ENCODE peak calls at places on chromosome 9, in four cellular contexts. One of them, this sample, is unnamed.
A peak's percentile ranks its signal among the peaks of the same experiment; 100 is the strongest.

GRCh38 chr9:96464426-96464825 is 14.5 kb downstream of the HABP4 start:
- DNase-seq in GM12878: no peak
- DNase-seq in neural progenitor cell: no peak
- DNase-seq in CD4-positive, CD25-positive, alpha-beta regulatory T cell: no peak
- DNase-seq in this sample: no peak

GRCh38 chr9:114761515-114761914 is 44.3 kb downstream of the TNFSF15 start:
- DNase-seq in GM12878: no peak
- DNase-seq in neural progenitor cell: peak; percentile 9
- DNase-seq in CD4-positive, CD25-positive, alpha-beta regulatory T cell: no peak
- DNase-seq in this sample: no peak

GRCh38 chr9:117938896-117939295 is 234.7 kb downstream of the TLR4 start:
- DNase-seq in GM12878: no peak
- DNase-seq in neural progenitor cell: no peak
- DNase-seq in CD4-positive, CD25-positive, alpha-beta regulatory T cell: no peak
- DNase-seq in this sample: no peak

GRCh38 chr9:27542519-27542918 is 12.9 kb upstream of the MOB3B start:
- DNase-seq in GM12878: no peak
- DNase-seq in neural progenitor cell: no peak
- DNase-seq in CD4-positive, CD25-positive, alpha-beta regulatory T cell: no peak
- DNase-seq in this sample: no peak

GRCh38 chr9:98860871-98861293 is 53.4 kb downstream of the GALNT12 start:
- DNase-seq in GM12878: no peak
- DNase-seq in neural progenitor cell: peak; percentile 54
- DNase-seq in CD4-positive, CD25-positive, alpha-beta regulatory T cell: no peak
- DNase-seq in this sample: no peak

GRCh38 chr9:38339087-38339486 is 53.4 kb upstream of the ALDH1B1 start:
- DNase-seq in GM12878: peak; percentile 31
- DNase-seq in neural progenitor cell: no peak
- DNase-seq in CD4-positive, CD25-positive, alpha-beta regulatory T cell: no peak
- DNase-seq in this sample: no peak

GRCh38 chr9:83013261-83013610 is 49.7 kb downstream of the RASEF start:
- DNase-seq in GM12878: no peak
- DNase-seq in neural progenitor cell: no peak
- DNase-seq in CD4-positive, CD25-positive, alpha-beta regulatory T cell: no peak
- DNase-seq in this sample: no peak

GRCh38 chr9:113505963-113506624 is 42.6 kb downstream of the RGS3 start:
- DNase-seq in GM12878: no peak
- DNase-seq in neural progenitor cell: peak; percentile 95
- DNase-seq in CD4-positive, CD25-positive, alpha-beta regulatory T cell: no peak
- DNase-seq in this sample: no peak

GRCh38 chr9:77772641-77773040 is 124.5 kb upstream of the GNA14 start:
- DNase-seq in GM12878: no peak
- DNase-seq in neural progenitor cell: no peak
- DNase-seq in CD4-positive, CD25-positive, alpha-beta regulatory T cell: no peak
- DNase-seq in this sample: no peak

GRCh38 chr9:91911681-91912080 is 38.3 kb downstream of the ROR2 start:
- DNase-seq in GM12878: no peak
- DNase-seq in neural progenitor cell: no peak
- DNase-seq in CD4-positive, CD25-positive, alpha-beta regulatory T cell: no peak
- DNase-seq in this sample: no peak
- H3K4me3 ChIP-seq in GM12878: no peak overlapping the region
- H3K4me3 ChIP-seq in neural progenitor cell: no peak overlapping the region
- H3K4me3 ChIP-seq in CD4-positive, CD25-positive, alpha-beta regulatory T cell: no peak overlapping the region
- H3K4me3 ChIP-seq in this sample: no peak overlapping the region

GRCh38 chr9:93597871-93598646 is 21.7 kb downstream of the PHF2 start:
- DNase-seq in GM12878: no peak
- DNase-seq in neural progenitor cell: no peak
- DNase-seq in CD4-positive, CD25-positive, alpha-beta regulatory T cell: no peak
- DNase-seq in this sample: no peak
- H3K4me3 ChIP-seq in GM12878: no peak overlapping the region
- H3K4me3 ChIP-seq in neural progenitor cell: no peak overlapping the region
- H3K4me3 ChIP-seq in CD4-positive, CD25-positive, alpha-beta regulatory T cell: peak overlapping the region; percentile 2
- H3K4me3 ChIP-seq in this sample: no peak overlapping the region

GRCh38 chr9:72924116-72924790 is 28.6 kb downstream of the ALDH1A1 start:
- DNase-seq in GM12878: no peak
- DNase-seq in neural progenitor cell: no peak
- DNase-seq in CD4-positive, CD25-positive, alpha-beta regulatory T cell: no peak
- DNase-seq in this sample: no peak
- H3K4me3 ChIP-seq in GM12878: no peak overlapping the region
- H3K4me3 ChIP-seq in neural progenitor cell: no peak overlapping the region
- H3K4me3 ChIP-seq in CD4-positive, CD25-positive, alpha-beta regulatory T cell: no peak overlapping the region
- H3K4me3 ChIP-seq in this sample: no peak overlapping the region

GRCh38 chr9:123031963-123032362 is 1.5 kb upstream of the GPR21 start:
- DNase-seq in GM12878: no peak
- DNase-seq in neural progenitor cell: no peak
- DNase-seq in CD4-positive, CD25-positive, alpha-beta regulatory T cell: no peak
- DNase-seq in this sample: no peak

GRCh38 chr9:123033352-123033751 is at the start of gene GPR21:
- DNase-seq in GM12878: no peak
- DNase-seq in neural progenitor cell: peak; percentile 65
- DNase-seq in CD4-positive, CD25-positive, alpha-beta regulatory T cell: no peak
- DNase-seq in this sample: no peak

GRCh38 chr9:123036886-123037540 is 3.5 kb downstream of the GPR21 start:
- DNase-seq in GM12878: no peak
- DNase-seq in neural progenitor cell: no peak
- DNase-seq in CD4-positive, CD25-positive, alpha-beta regulatory T cell: no peak
- DNase-seq in this sample: no peak

GRCh38 chr9:123034881-123035465 is 1.5 kb downstream of the GPR21 start:
- DNase-seq in GM12878: no peak
- DNase-seq in neural progenitor cell: no peak
- DNase-seq in CD4-positive, CD25-positive, alpha-beta regulatory T cell: no peak
- DNase-seq in this sample: no peak

DNA sequence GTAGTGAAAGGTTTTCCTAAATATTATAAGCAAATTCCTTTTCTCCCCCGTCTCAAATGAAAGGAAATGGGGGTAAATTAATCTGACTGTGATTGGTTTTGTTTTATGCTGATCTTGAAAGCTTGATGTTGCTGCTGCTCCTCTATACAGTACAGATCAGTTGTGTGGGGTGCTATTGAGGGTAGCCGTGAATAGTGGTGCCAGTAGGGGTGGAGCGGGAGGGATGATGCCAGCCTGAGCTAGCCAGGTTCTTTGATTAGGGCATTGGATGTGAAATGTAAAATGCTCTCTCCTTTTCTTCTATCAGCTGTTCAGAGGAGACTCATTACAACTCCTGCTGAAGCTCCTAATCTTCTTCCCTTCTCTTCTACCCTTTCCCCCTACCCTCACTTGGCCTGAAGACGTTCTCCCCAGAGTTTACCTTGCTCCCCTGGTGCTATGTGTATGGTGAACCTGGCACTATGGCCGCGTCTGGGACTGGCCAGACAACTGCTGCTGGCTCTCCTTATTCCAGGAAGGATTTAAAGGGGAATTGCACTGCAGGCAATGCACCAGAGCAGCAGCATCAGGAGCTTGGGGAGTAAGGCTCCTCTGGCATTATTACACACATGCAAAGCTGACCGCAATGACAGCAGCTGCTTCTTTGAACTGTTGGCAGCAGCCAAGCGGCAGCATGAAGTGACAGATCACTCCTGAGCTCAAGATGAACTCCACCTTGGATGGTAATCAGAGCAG is 564 bp downstream of the GPR21 start:
- DNase-seq in GM12878: no peak
- DNase-seq in neural progenitor cell: no peak
- DNase-seq in CD4-positive, CD25-positive, alpha-beta regulatory T cell: no peak
- DNase-seq in this sample: no peak
- H3K4me3 ChIP-seq in GM12878: no peak overlapping the region
- H3K4me3 ChIP-seq in neural progenitor cell: peak overlapping the region; percentile 25
- H3K4me3 ChIP-seq in CD4-positive, CD25-positive, alpha-beta regulatory T cell: no peak overlapping the region
- H3K4me3 ChIP-seq in this sample: no peak overlapping the region

DNA sequence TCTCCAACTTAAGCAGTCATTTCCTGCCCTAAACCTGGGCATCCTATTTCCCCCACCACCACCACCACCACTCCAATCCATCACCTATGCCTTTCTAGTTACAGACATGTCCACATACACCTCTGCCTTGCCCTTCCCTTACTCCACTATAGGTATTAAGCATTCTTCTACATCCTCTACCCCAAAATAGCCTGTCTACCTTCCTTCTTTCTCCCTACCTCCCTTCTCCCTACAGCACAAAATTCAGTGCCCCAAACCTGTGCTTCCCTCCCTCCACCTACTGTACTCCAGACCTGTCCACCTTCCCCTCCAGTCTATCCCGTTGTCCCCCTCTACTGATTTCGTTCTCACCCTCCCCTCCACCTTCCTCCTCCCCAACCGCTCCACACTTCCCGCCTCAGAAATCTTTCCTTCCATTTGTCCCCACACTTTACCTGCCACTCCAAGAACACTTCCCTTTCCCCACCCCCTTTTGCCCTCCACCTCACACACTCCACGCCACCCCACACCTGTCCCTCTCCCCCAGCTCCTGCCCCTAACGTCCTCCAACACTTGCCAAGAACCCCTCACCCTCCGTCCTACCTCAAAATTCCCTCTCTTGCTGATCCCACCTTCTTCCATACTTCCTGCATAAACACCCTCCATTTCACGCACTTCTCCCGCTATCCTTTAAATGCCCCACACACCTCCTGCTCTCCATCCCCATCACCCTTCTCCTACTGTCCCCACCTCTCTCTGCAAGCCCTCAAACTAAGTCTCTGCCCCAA is 1.5 kb downstream of the STRBP start:
- DNase-seq in GM12878: no peak
- DNase-seq in neural progenitor cell: no peak
- DNase-seq in CD4-positive, CD25-positive, alpha-beta regulatory T cell: no peak
- DNase-seq in this sample: no peak
- H3K4me3 ChIP-seq in GM12878: peak overlapping the region; percentile 83
- H3K4me3 ChIP-seq in neural progenitor cell: peak overlapping the region; percentile 100
- H3K4me3 ChIP-seq in CD4-positive, CD25-positive, alpha-beta regulatory T cell: peak overlapping the region; percentile 26
- H3K4me3 ChIP-seq in this sample: peak overlapping the region; percentile 78

GRCh38 chr9:33718987-33719386 is 76.4 kb upstream of the PRSS3 start:
- DNase-seq in GM12878: no peak
- DNase-seq in neural progenitor cell: no peak
- DNase-seq in CD4-positive, CD25-positive, alpha-beta regulatory T cell: no peak
- DNase-seq in this sample: no peak

GRCh38 chr9:33714989-33715388 is 80.4 kb upstream of the PRSS3 start:
- DNase-seq in GM12878: no peak
- DNase-seq in neural progenitor cell: no peak
- DNase-seq in CD4-positive, CD25-positive, alpha-beta regulatory T cell: no peak
- DNase-seq in this sample: no peak

GRCh38 chr9:33722359-33722675 is 73.0 kb upstream of the PRSS3 start:
- DNase-seq in GM12878: no peak
- DNase-seq in neural progenitor cell: no peak
- DNase-seq in CD4-positive, CD25-positive, alpha-beta regulatory T cell: no peak
- DNase-seq in this sample: no peak

GRCh38 chr9:33721674-33722358 is 73.5 kb upstream of the PRSS3 start:
- DNase-seq in GM12878: peak; percentile 17
- DNase-seq in neural progenitor cell: peak; percentile 95
- DNase-seq in CD4-positive, CD25-positive, alpha-beta regulatory T cell: peak; percentile 84
- DNase-seq in this sample: peak; percentile 77

DNA sequence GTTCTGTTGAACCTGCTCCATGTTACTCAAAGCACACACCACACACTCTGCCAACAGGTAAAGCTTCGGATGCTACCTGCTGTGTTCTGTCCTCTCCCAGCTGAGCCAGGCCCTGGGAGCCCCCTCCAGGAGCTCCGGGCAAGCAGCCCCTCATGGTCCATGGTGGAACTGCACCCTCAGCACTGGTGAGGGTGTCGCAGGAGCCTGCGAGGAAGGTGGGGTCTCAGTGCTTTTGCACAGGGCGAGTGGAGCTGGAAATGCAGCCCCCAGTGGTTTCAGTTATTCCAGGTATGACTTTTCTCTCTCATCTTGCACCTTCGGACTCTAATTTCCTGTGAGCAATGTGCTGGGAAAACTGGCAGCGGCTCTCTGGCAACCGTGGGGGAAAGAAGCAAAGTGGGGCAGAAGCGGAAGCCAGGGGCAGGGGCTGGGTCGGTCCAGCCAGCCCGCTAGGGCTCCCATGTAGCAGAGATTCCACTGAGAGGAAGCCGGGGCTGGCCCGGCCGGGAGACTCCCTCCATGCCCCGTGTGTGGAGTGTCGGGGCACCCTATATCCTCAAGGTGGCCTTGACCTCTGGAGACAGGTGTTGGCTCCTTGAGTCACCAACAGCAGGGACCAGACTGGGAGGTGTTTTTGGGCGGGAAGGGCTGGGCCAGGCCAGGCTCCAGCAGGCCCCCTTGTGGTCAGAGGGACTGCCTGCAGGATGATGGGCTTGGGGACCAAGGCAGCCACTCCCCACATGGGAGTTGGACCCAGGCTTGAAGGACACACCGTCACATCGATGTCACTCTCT is 75.6 kb upstream of the PRSS3 start:
- DNase-seq in GM12878: no peak
- DNase-seq in neural progenitor cell: peak; percentile 56
- DNase-seq in CD4-positive, CD25-positive, alpha-beta regulatory T cell: peak; percentile 32
- DNase-seq in this sample: no peak
- H3K4me3 ChIP-seq in GM12878: no peak overlapping the region
- H3K4me3 ChIP-seq in neural progenitor cell: no peak overlapping the region
- H3K4me3 ChIP-seq in CD4-positive, CD25-positive, alpha-beta regulatory T cell: no peak overlapping the region
- H3K4me3 ChIP-seq in this sample: no peak overlapping the region

GRCh38 chr9:137451976-137452760 is 7.0 kb downstream of the NSMF start:
- DNase-seq in GM12878: no peak
- DNase-seq in neural progenitor cell: no peak
- DNase-seq in CD4-positive, CD25-positive, alpha-beta regulatory T cell: no peak
- DNase-seq in this sample: no peak

GRCh38 chr9:137453643-137454081 is 5.5 kb downstream of the NSMF start:
- DNase-seq in GM12878: no peak
- DNase-seq in neural progenitor cell: peak; percentile 97
- DNase-seq in CD4-positive, CD25-positive, alpha-beta regulatory T cell: peak; percentile 55
- DNase-seq in this sample: peak; percentile 24

GRCh38 chr9:137454506-137455360 is 4.4 kb downstream of the NSMF start:
- DNase-seq in GM12878: no peak
- DNase-seq in neural progenitor cell: peak; percentile 85
- DNase-seq in CD4-positive, CD25-positive, alpha-beta regulatory T cell: no peak
- DNase-seq in this sample: no peak

GRCh38 chr9:137454145-137454505 is 5.0 kb downstream of the NSMF start:
- DNase-seq in GM12878: no peak
- DNase-seq in neural progenitor cell: peak; percentile 85
- DNase-seq in CD4-positive, CD25-positive, alpha-beta regulatory T cell: peak; percentile 41
- DNase-seq in this sample: no peak

GRCh38 chr9:137452761-137453642 is 6.1 kb downstream of the NSMF start:
- DNase-seq in GM12878: no peak
- DNase-seq in neural progenitor cell: no peak
- DNase-seq in CD4-positive, CD25-positive, alpha-beta regulatory T cell: no peak
- DNase-seq in this sample: no peak
- H3K4me3 ChIP-seq in GM12878: no peak overlapping the region
- H3K4me3 ChIP-seq in neural progenitor cell: peak overlapping the region; percentile 53
- H3K4me3 ChIP-seq in CD4-positive, CD25-positive, alpha-beta regulatory T cell: no peak overlapping the region
- H3K4me3 ChIP-seq in this sample: no peak overlapping the region